ENCODE peak calls at places on chromosomes 6 and 20, in six cellular contexts. V is neural progenitor cell; M is NCI-H2081 treated with DMSO at 0.1 percent for 48 hours; T is NCI-H1048; J is NCI-H1092 treated with DMSO at 0.1 percent for 48 hours; L is stimulated activated CD4-positive, alpha-beta T cell treated with anti-CD3 and anti-CD28 coated beads, Interleukin-12 subunit alpha, Interleukin-12 subunit beta, amount 100 ng/mL, for 4 hours. F is an unnamed sample.

GRCh38 chr6:99297415-99297814 is 52.1 kb downstream of the FAXC start:
- DNase-seq in V (no peak), M (no peak), T (no peak), J (no peak), L (no peak), F (no peak)

GRCh38 chr6:116392158-116393032 is 21.6 kb downstream of the DSE start:
- DNase-seq in V (no peak), M (no peak), T (no peak), J (no peak), L (no peak), F (peak)

GRCh38 chr6:84280030-84280429 is 52.6 kb upstream of the CEP162 start:
- DNase-seq in V (no peak), M (no peak), T (no peak), J (no peak), L (no peak), F (peak)

GRCh38 chr20:38620501-38620900 is 18.9 kb downstream of the ARHGAP40 start:
- DNase-seq in V (no peak), M (no peak), T (no peak), J (no peak), L (no peak), F (no peak)

GRCh38 chr6:42693725-42694323 is 28.6 kb downstream of the PRPH2 start:
- DNase-seq in V (no peak), M (no peak), T (no peak), J (no peak), L (no peak), F (no peak)

GRCh38 chr6:16372029-16372776 is 133.8 kb downstream of the GMPR start:
- DNase-seq in V (no peak), M (no peak), T (no peak), J (no peak), L (no peak), F (no peak)

GRCh38 chr6:106973018-106973840 is 1.3 kb downstream of the CD24 start:
- DNase-seq in V (peak), M (no peak), T (no peak), J (peak), L (peak), F (peak)

GRCh38 chr6:50102676-50103075 is 52.9 kb upstream of the DEFB112 start:
- DNase-seq in V (no peak), M (no peak), T (no peak), J (no peak), L (no peak), F (no peak)

GRCh38 chr6:3278691-3279090 is 19.9 kb downstream of the PSMG4 start:
- DNase-seq in V (no peak), M (no peak), T (no peak), J (no peak), L (no peak), F (no peak)

GRCh38 chr20:61767776-61768494 is 297.7 kb downstream of the TAF4 start:
- DNase-seq in V (no peak), M (no peak), T (no peak), J (no peak), L (no peak), F (no peak)

GRCh38 chr20:16096756-16097326 is 476.4 kb downstream of the KIF16B start:
- DNase-seq in V (no peak), M (no peak), T (no peak), J (no peak), L (no peak), F (no peak)

GRCh38 chr6:160960067-160960466 is 31.5 kb upstream of the MAP3K4 start:
- DNase-seq in V (peak), M (no peak), T (no peak), J (no peak), L (no peak), F (no peak)

GRCh38 chr6:81450180-81450579 is 302.3 kb downstream of the TENT5A start:
- DNase-seq in V (no peak), M (no peak), T (no peak), J (no peak), L (no peak), F (no peak)

GRCh38 chr6:16129623-16130243 is 847 bp downstream of the MYLIP start:
- DNase-seq in V (peak), M (no peak), T (no peak), J (no peak), L (no peak), F (peak)

GRCh38 chr6:36268478-36269248 is 1.2 kb upstream of the PNPLA1 start:
- DNase-seq in V (no peak), M (no peak), T (no peak), J (no peak), L (no peak), F (no peak)

GRCh38 chr20:53735536-53736050 is 142.0 kb upstream of the ZNF217 start:
- DNase-seq in V (no peak), M (no peak), T (no peak), J (no peak), L (no peak), F (peak)

GRCh38 chr6:167470836-167471547 is 146.1 kb downstream of the TTLL2 start:
- DNase-seq in V (no peak), M (no peak), T (no peak), J (no peak), L (no peak), F (no peak)

GRCh38 chr6:110233769-110234374 is 53.6 kb downstream of the CDC40 start:
- DNase-seq in V (no peak), M (no peak), T (no peak), J (no peak), L (no peak), F (no peak)

GRCh38 chr20:33318096-33318429 is 35.0 kb downstream of the BPIFB1 start:
- DNase-seq in V (no peak), M (no peak), T (no peak), J (no peak), L (no peak), F (no peak)

GRCh38 chr6:25369450-25370086 is 90.4 kb downstream of the CARMIL1 start:
- DNase-seq in V (peak), M (no peak), T (no peak), J (peak), L (peak), F (peak)

GRCh38 chr20:37352611-37352980 is 6.7 kb downstream of the SRC start:
- DNase-seq in V (no peak), M (no peak), T (no peak), J (no peak), L (no peak), F (no peak)

GRCh38 chr6:99501762-99502161 is 13.5 kb downstream of the USP45 start:
- DNase-seq in V (no peak), M (no peak), T (peak), J (no peak), L (no peak), F (no peak)

GRCh38 chr6:89530982-89531381 is 98.0 kb downstream of the ANKRD6 start:
- DNase-seq in V (no peak), M (no peak), T (no peak), J (no peak), L (no peak), F (no peak)

GRCh38 chr6:119349341-119350201 is at the start of gene MAN1A1:
- DNase-seq in V (peak), M (no peak), T (peak), J (peak), L (peak), F (peak)

GRCh38 chr20:25258463-25258805 is 10.5 kb downstream of the PYGB start:
- DNase-seq in V (no peak), M (no peak), T (no peak), J (no peak), L (no peak), F (no peak)

GRCh38 chr6:38631186-38631783 is 8.4 kb downstream of the BTBD9 start:
- DNase-seq in V (no peak), M (no peak), T (no peak), J (no peak), L (no peak), F (no peak)

GRCh38 chr20:3255728-3256127 is 16.7 kb upstream of the SLC4A11 start:
- DNase-seq in V (no peak), M (no peak), T (no peak), J (no peak), L (no peak), F (no peak)

GRCh38 chr20:2118783-2119182 is 17.2 kb downstream of the STK35 start:
- DNase-seq in V (no peak), M (no peak), T (no peak), J (no peak), L (no peak), F (peak)

GRCh38 chr20:10369723-10370090 is 64.3 kb downstream of the MKKS start:
- DNase-seq in V (no peak), M (no peak), T (no peak), J (no peak), L (no peak), F (no peak)

GRCh38 chr6:157813191-157813590 is 9.9 kb upstream of the SNX9 start:
- DNase-seq in V (no peak), M (no peak), T (no peak), J (no peak), L (no peak), F (no peak)

GRCh38 chr20:46004813-46005505 is 3.7 kb upstream of the MMP9 start:
- DNase-seq in V (no peak), M (no peak), T (no peak), J (no peak), L (no peak), F (peak)

GRCh38 chr20:12276011-12276673 is 358.4 kb downstream of the BTBD3 start:
- DNase-seq in V (no peak), M (no peak), T (no peak), J (no peak), L (no peak), F (peak)

GRCh38 chr6:5302220-5302946 is 41.1 kb downstream of the FARS2 start:
- DNase-seq in V (no peak), M (no peak), T (no peak), J (no peak), L (peak), F (no peak)

GRCh38 chr6:108616544-108616943 is 55.8 kb downstream of the FOXO3 start:
- DNase-seq in V (no peak), M (no peak), T (no peak), J (no peak), L (no peak), F (no peak)

GRCh38 chr20:54468082-54468481 is 7.3 kb upstream of the DOK5 start:
- DNase-seq in V (no peak), M (no peak), T (no peak), J (peak), L (no peak), F (no peak)

GRCh38 chr6:137339929-137340559 is 120.9 kb upstream of the IFNGR1 start:
- DNase-seq in V (peak), M (no peak), T (no peak), J (no peak), L (no peak), F (peak)

F was measured in mammary epithelial cell.